ENCODE peak calls at places on chromosomes 3 and 15, in nine cellular contexts. D, C, U, Q, F, X, J, V and H are unnamed samples.
A peak's percentile ranks its signal among the peaks of the same experiment; 100 is the strongest.

GRCh38 chr3:71784201-71784913 is 591 bp downstream of the PROK2 start:
- DNase-seq in D (no peak), C (no peak), U (peak; percentile 16), Q (no peak), F (no peak), X (no peak), J (no peak), V (no peak), H (no peak)

GRCh38 chr3:38000965-38001455 is 10.4 kb downstream of the VILL start:
- DNase-seq in D (no peak), C (no peak), U (no peak), Q (no peak), F (no peak), X (no peak), J (no peak), V (no peak), H (peak; percentile 60)

GRCh38 chr15:84023636-84024035 is 211.9 kb upstream of the GOLGA6L4 start:
- DNase-seq in D (peak; percentile 51), C (no peak), U (peak; percentile 16), Q (peak; percentile 64), F (no peak), X (no peak), J (peak; percentile 35), V (no peak), H (no peak)

GRCh38 chr15:65259367-65259781 is 27.3 kb downstream of the PARP16 start:
- DNase-seq in D (no peak), C (no peak), U (no peak), Q (no peak), F (no peak), X (no peak), J (no peak), V (no peak), H (no peak)

GRCh38 chr15:71713191-71713798 is 97.1 kb upstream of the NR2E3 start:
- DNase-seq in D (no peak), C (no peak), U (no peak), Q (no peak), F (no peak), X (no peak), J (no peak), V (no peak), H (no peak)

GRCh38 chr15:49215768-49216739 is 46.0 kb downstream of the GALK2 start:
- DNase-seq in D (peak; percentile 19), C (no peak), U (no peak), Q (no peak), F (no peak), X (no peak), J (no peak), V (no peak), H (peak; percentile 86)

GRCh38 chr15:85518979-85519761 is 138.8 kb downstream of the AKAP13 start:
- DNase-seq in D (no peak), C (no peak), U (no peak), Q (no peak), F (no peak), X (no peak), J (no peak), V (no peak), H (no peak)

GRCh38 chr3:114764056-114764492 is 383.0 kb downstream of the ZBTB20 start:
- DNase-seq in D (no peak), C (no peak), U (no peak), Q (peak; percentile 28), F (no peak), X (peak; percentile 34), J (no peak), V (no peak), H (no peak)

GRCh38 chr3:53940651-53941050 is 49.0 kb upstream of the SELENOK start:
- DNase-seq in D (no peak), C (no peak), U (no peak), Q (peak; percentile 28), F (no peak), X (no peak), J (no peak), V (no peak), H (no peak)

GRCh38 chr15:41568350-41569017 is 9.5 kb downstream of the TYRO3 start:
- DNase-seq in D (peak; percentile 20), C (no peak), U (peak; percentile 73), Q (peak; percentile 31), F (no peak), X (no peak), J (no peak), V (no peak), H (no peak)

GRCh38 chr3:37591130-37591865 is 270.4 kb upstream of the CTDSPL start:
- DNase-seq in D (no peak), C (no peak), U (no peak), Q (peak; percentile 12), F (no peak), X (no peak), J (no peak), V (no peak), H (no peak)

GRCh38 chr3:99637381-99638111 is 848 bp upstream of the COL8A1 start:
- DNase-seq in D (no peak), C (no peak), U (peak; percentile 35), Q (peak; percentile 92), F (peak; percentile 76), X (peak; percentile 88), J (peak; percentile 24), V (no peak), H (peak; percentile 77)

GRCh38 chr15:59522988-59523461 is 85.0 kb downstream of the FAM81A start:
- DNase-seq in D (no peak), C (peak; percentile 20), U (no peak), Q (no peak), F (no peak), X (no peak), J (no peak), V (no peak), H (no peak)

GRCh38 chr3:182135056-182135455 is 423.3 kb downstream of the SOX2 start:
- DNase-seq in D (no peak), C (no peak), U (no peak), Q (no peak), F (no peak), X (no peak), J (no peak), V (no peak), H (no peak)

GRCh38 chr3:107877936-107878335 is 212.9 kb downstream of the CD47 start:
- DNase-seq in D (no peak), C (no peak), U (no peak), Q (no peak), F (no peak), X (no peak), J (no peak), V (no peak), H (no peak)

GRCh38 chr15:78035319-78035718 is 42.2 kb downstream of the TBC1D2B start:
- DNase-seq in D (no peak), C (no peak), U (no peak), Q (peak; percentile 47), F (no peak), X (peak; percentile 10), J (no peak), V (peak; percentile 46), H (no peak)

GRCh38 chr15:94105760-94106159 is 125.6 kb upstream of the MCTP2 start:
- DNase-seq in D (no peak), C (no peak), U (no peak), Q (no peak), F (no peak), X (peak; percentile 22), J (no peak), V (no peak), H (no peak)

GRCh38 chr15:71753346-71753745 is 57.0 kb upstream of the NR2E3 start:
- DNase-seq in D (peak; percentile 50), C (no peak), U (no peak), Q (peak; percentile 48), F (no peak), X (no peak), J (no peak), V (no peak), H (no peak)

GRCh38 chr15:84818221-84819131 is 1.3 kb downstream of the ALPK3 start:
- DNase-seq in D (peak; percentile 43), C (no peak), U (no peak), Q (peak; percentile 60), F (peak; percentile 74), X (peak; percentile 26), J (no peak), V (no peak), H (no peak)

GRCh38 chr15:43132830-43133428 is 457 bp upstream of the TMEM62 start:
- DNase-seq in D (no peak), C (no peak), U (peak; percentile 12), Q (no peak), F (no peak), X (no peak), J (no peak), V (no peak), H (no peak)

GRCh38 chr3:46578973-46579755 is 13.1 kb upstream of the LRRC2 start:
- DNase-seq in D (no peak), C (no peak), U (no peak), Q (no peak), F (no peak), X (no peak), J (no peak), V (no peak), H (no peak)

GRCh38 chr15:87610366-87610765 is 646.2 kb downstream of the NTRK3 start:
- DNase-seq in D (no peak), C (no peak), U (no peak), Q (peak; percentile 69), F (no peak), X (peak; percentile 80), J (no peak), V (no peak), H (no peak)

GRCh38 chr3:9351709-9352126 is 11.1 kb upstream of the THUMPD3 start:
- DNase-seq in D (no peak), C (no peak), U (no peak), Q (no peak), F (no peak), X (no peak), J (no peak), V (no peak), H (no peak)

GRCh38 chr15:98009169-98009568 is 48.7 kb downstream of the ARRDC4 start:
- DNase-seq in D (no peak), C (no peak), U (no peak), Q (no peak), F (no peak), X (no peak), J (no peak), V (no peak), H (no peak)